ENCODE peak calls at places on chromosome 19, in six cellular contexts. One of them, this sample, is unnamed. For H3K4me1, the result is how much of the 10 kb centered on the place peaks cover.

GRCh38 chr19:33442706-33443105 is 69.2 kb downstream of the CEBPG start:
- DNase-seq in H9: no peak
- DNase-seq in mesenchymal stem cell: no peak
- DNase-seq in H1: no peak
- DNase-seq in IMR-90: no peak
- DNase-seq in trophoblast cell: no peak
- DNase-seq in this sample: no peak

GRCh38 chr19:1860133-1860775 is 3.1 kb downstream of the KLF16 start:
- DNase-seq in H1: no peak
- DNase-seq in IMR-90: peak
- DNase-seq in H9: no peak
- DNase-seq in trophoblast cell: peak
- DNase-seq in mesenchymal stem cell: peak
- DNase-seq in this sample: peak

GRCh38 chr19:38284422-38284821 is 19.6 kb upstream of the C19orf33 start:
- DNase-seq in H1: no peak
- DNase-seq in IMR-90: no peak
- DNase-seq in H9: no peak
- DNase-seq in trophoblast cell: no peak
- DNase-seq in mesenchymal stem cell: no peak
- DNase-seq in this sample: no peak

GRCh38 chr19:33520048-33520643 is 1.4 kb downstream of the PEPD start:
- DNase-seq in mesenchymal stem cell: no peak
- DNase-seq in trophoblast cell: no peak
- DNase-seq in H9: no peak
- DNase-seq in IMR-90: no peak
- DNase-seq in H1: no peak
- DNase-seq in this sample: no peak

GRCh38 chr19:16702123-16702522 is 17.5 kb upstream of the NWD1 start:
- DNase-seq in H1: no peak
- DNase-seq in trophoblast cell: no peak
- DNase-seq in mesenchymal stem cell: peak
- DNase-seq in IMR-90: peak
- DNase-seq in H9: no peak
- DNase-seq in this sample: no peak

GRCh38 chr19:4343056-4343844 is at the start of gene MPND:
- DNase-seq in mesenchymal stem cell: peak
- DNase-seq in trophoblast cell: peak
- DNase-seq in H9: peak
- DNase-seq in IMR-90: peak
- DNase-seq in H1: no peak
- DNase-seq in this sample: peak

GRCh38 chr19:4052114-4052992 is 14.3 kb downstream of the ZBTB7A start:
- DNase-seq in H9: no peak
- DNase-seq in mesenchymal stem cell: no peak
- DNase-seq in H1: no peak
- DNase-seq in IMR-90: peak
- DNase-seq in trophoblast cell: no peak
- DNase-seq in this sample: no peak

GRCh38 chr19:16036397-16036925 is 39.8 kb upstream of the TPM4 start:
- DNase-seq in mesenchymal stem cell: no peak
- DNase-seq in H9: no peak
- DNase-seq in trophoblast cell: no peak
- DNase-seq in H1: no peak
- DNase-seq in IMR-90: no peak
- DNase-seq in this sample: no peak

GRCh38 chr19:12065100-12065538 is 588 bp downstream of the ZNF844 start:
- DNase-seq in H9: no peak
- DNase-seq in IMR-90: peak
- DNase-seq in H1: no peak
- DNase-seq in trophoblast cell: peak
- DNase-seq in mesenchymal stem cell: peak
- DNase-seq in this sample: no peak

GRCh38 chr19:43300876-43301765 is 31.8 kb upstream of the PSG9 start:
- DNase-seq in trophoblast cell: no peak
- DNase-seq in H9: no peak
- DNase-seq in H1: no peak
- DNase-seq in IMR-90: no peak
- DNase-seq in mesenchymal stem cell: no peak
- DNase-seq in this sample: no peak

GRCh38 chr19:16869331-16869972 is 19.3 kb upstream of the F2RL3 start:
- DNase-seq in mesenchymal stem cell: no peak
- DNase-seq in H9: no peak
- DNase-seq in trophoblast cell: no peak
- DNase-seq in IMR-90: no peak
- DNase-seq in H1: no peak
- DNase-seq in this sample: no peak

GRCh38 chr19:15507068-15508034 is 974 bp upstream of the CYP4F22 start:
- DNase-seq in trophoblast cell: no peak
- DNase-seq in H9: no peak
- DNase-seq in IMR-90: no peak
- DNase-seq in H1: no peak
- DNase-seq in mesenchymal stem cell: no peak
- DNase-seq in this sample: no peak

GRCh38 chr19:5048727-5049553 is 80.0 kb downstream of the KDM4B start:
- DNase-seq in mesenchymal stem cell: peak
- DNase-seq in trophoblast cell: no peak
- DNase-seq in IMR-90: peak
- DNase-seq in H9: no peak
- DNase-seq in H1: no peak
- DNase-seq in this sample: no peak

GRCh38 chr19:43464089-43464775 is 1.2 kb downstream of the LYPD3 start:
- DNase-seq in mesenchymal stem cell: no peak
- DNase-seq in IMR-90: no peak
- DNase-seq in trophoblast cell: peak
- DNase-seq in H9: no peak
- DNase-seq in H1: no peak
- DNase-seq in this sample: no peak

GRCh38 chr19:39335168-39335567 is 675 bp downstream of the GMFG start:
- DNase-seq in mesenchymal stem cell: no peak
- DNase-seq in H9: no peak
- DNase-seq in trophoblast cell: no peak
- DNase-seq in IMR-90: no peak
- DNase-seq in H1: no peak
- DNase-seq in this sample: no peak

GRCh38 chr19:31500921-31501320 is 151.7 kb upstream of the TSHZ3 start:
- DNase-seq in IMR-90: no peak
- DNase-seq in mesenchymal stem cell: no peak
- DNase-seq in trophoblast cell: no peak
- DNase-seq in H9: no peak
- DNase-seq in H1: no peak
- DNase-seq in this sample: no peak

GRCh38 chr19:31502536-31503170 is 153.4 kb upstream of the TSHZ3 start:
- DNase-seq in H1: no peak
- DNase-seq in H9: no peak
- DNase-seq in IMR-90: no peak
- DNase-seq in trophoblast cell: no peak
- DNase-seq in mesenchymal stem cell: no peak
- DNase-seq in this sample: no peak

GRCh38 chr19:31504221-31504620 is 155.0 kb upstream of the TSHZ3 start:
- DNase-seq in H9: no peak
- DNase-seq in IMR-90: no peak
- DNase-seq in mesenchymal stem cell: no peak
- DNase-seq in H1: no peak
- DNase-seq in trophoblast cell: no peak
- DNase-seq in this sample: no peak

GRCh38 chr19:31501427-31502195 is 152.4 kb upstream of the TSHZ3 start:
- DNase-seq in H1: no peak
- DNase-seq in mesenchymal stem cell: no peak
- DNase-seq in IMR-90: no peak
- DNase-seq in H9: no peak
- DNase-seq in trophoblast cell: no peak
- DNase-seq in this sample: no peak

DNA sequence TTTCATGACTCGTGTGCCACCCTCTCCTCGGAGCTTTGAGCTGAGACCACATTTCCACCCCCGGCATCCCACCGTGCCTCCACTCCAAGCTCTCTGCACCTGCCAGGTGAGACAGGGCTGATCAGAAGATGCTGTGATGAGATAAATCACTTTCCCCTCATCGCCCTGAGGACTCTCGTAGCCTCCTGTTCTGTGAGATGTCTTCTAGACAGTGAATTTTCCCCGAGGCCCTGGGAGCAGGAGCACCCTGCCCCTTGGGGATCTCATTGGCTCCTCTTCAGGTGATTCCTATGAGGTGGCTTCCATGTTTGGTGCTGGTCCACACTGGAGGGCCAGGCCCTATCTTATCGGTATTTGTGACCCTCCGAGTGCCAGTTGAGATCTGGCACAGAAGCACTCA is 154.0 kb upstream of the TSHZ3 start:
- DNase-seq in trophoblast cell: no peak
- DNase-seq in IMR-90: no peak
- DNase-seq in H1: no peak
- DNase-seq in mesenchymal stem cell: no peak
- DNase-seq in H9: no peak
- DNase-seq in this sample: no peak
- H3K14ac ChIP-seq in trophoblast cell: no peak
- H3K14ac ChIP-seq in IMR-90: no peak
- H3K14ac ChIP-seq in H1: no peak
- H3K14ac ChIP-seq in mesenchymal stem cell: no peak
- H3K14ac ChIP-seq in H9: no peak
- H3K14ac ChIP-seq in this sample: no peak

GRCh38 chr19:6057651-6058365 is 52.5 kb downstream of the RFX2 start:
- DNase-seq in H9: no peak
- DNase-seq in mesenchymal stem cell: no peak
- DNase-seq in H1: no peak
- DNase-seq in IMR-90: no peak
- DNase-seq in trophoblast cell: no peak
- DNase-seq in this sample: no peak

GRCh38 chr19:6059996-6060599 is 50.2 kb downstream of the RFX2 start:
- DNase-seq in trophoblast cell: no peak
- DNase-seq in H1: no peak
- DNase-seq in H9: no peak
- DNase-seq in mesenchymal stem cell: no peak
- DNase-seq in IMR-90: no peak
- DNase-seq in this sample: no peak

GRCh38 chr19:6058411-6059201 is 51.7 kb downstream of the RFX2 start:
- DNase-seq in H1: no peak
- DNase-seq in IMR-90: no peak
- DNase-seq in H9: no peak
- DNase-seq in mesenchymal stem cell: no peak
- DNase-seq in trophoblast cell: no peak
- DNase-seq in this sample: no peak

GRCh38 chr19:6060600-6061391 is 49.5 kb downstream of the RFX2 start:
- DNase-seq in trophoblast cell: peak
- DNase-seq in IMR-90: peak
- DNase-seq in H9: peak
- DNase-seq in mesenchymal stem cell: no peak
- DNase-seq in H1: no peak
- DNase-seq in this sample: no peak

GRCh38 chr19:6059396-6059947 is 50.8 kb downstream of the RFX2 start:
- DNase-seq in H9: no peak
- DNase-seq in trophoblast cell: peak
- DNase-seq in H1: no peak
- DNase-seq in mesenchymal stem cell: no peak
- DNase-seq in IMR-90: no peak
- DNase-seq in this sample: no peak
- H3K4me1 ChIP-seq in H9: under half
- H3K4me1 ChIP-seq in trophoblast cell: under half
- H3K4me1 ChIP-seq in H1: under half
- H3K4me1 ChIP-seq in mesenchymal stem cell: under half
- H3K4me1 ChIP-seq in IMR-90: under half
- H3K4me1 ChIP-seq in this sample: under half

DNA sequence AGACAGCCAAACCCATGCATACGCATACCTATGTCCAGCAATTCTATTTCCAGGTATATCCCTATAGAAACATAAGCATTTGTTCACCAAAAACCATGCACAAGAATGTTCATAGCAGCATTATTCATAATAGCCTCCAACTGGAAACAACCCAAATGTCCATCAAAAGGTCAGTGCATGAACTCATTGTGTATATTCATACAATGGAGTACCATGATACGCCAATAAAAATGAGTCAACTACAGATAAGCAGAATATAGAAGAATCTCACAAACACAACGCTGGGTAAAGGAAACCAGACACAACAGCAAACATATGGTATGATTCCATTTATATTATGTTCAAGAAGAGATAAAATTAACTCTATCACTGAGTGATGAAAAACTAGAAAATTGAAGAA is 23.8 kb downstream of the DEDD2 start:
- DNase-seq in H1: no peak
- DNase-seq in H9: no peak
- DNase-seq in mesenchymal stem cell: no peak
- DNase-seq in trophoblast cell: no peak
- DNase-seq in IMR-90: peak
- DNase-seq in this sample: no peak
- H3K14ac ChIP-seq in H1: no peak
- H3K14ac ChIP-seq in H9: no peak
- H3K14ac ChIP-seq in mesenchymal stem cell: no peak
- H3K14ac ChIP-seq in trophoblast cell: no peak
- H3K14ac ChIP-seq in IMR-90: no peak
- H3K14ac ChIP-seq in this sample: no peak

GRCh38 chr19:42283248-42284065 is 14.4 kb downstream of the CIC start:
- DNase-seq in trophoblast cell: peak
- DNase-seq in IMR-90: peak
- DNase-seq in mesenchymal stem cell: peak
- DNase-seq in H1: no peak
- DNase-seq in H9: peak
- DNase-seq in this sample: peak

GRCh38 chr19:42282810-42283247 is 13.8 kb downstream of the CIC start:
- DNase-seq in mesenchymal stem cell: no peak
- DNase-seq in H9: no peak
- DNase-seq in trophoblast cell: no peak
- DNase-seq in H1: no peak
- DNase-seq in IMR-90: no peak
- DNase-seq in this sample: no peak

GRCh38 chr19:42280761-42281174 is 11.7 kb downstream of the CIC start:
- DNase-seq in mesenchymal stem cell: peak
- DNase-seq in IMR-90: peak
- DNase-seq in trophoblast cell: no peak
- DNase-seq in H1: no peak
- DNase-seq in H9: no peak
- DNase-seq in this sample: no peak

GRCh38 chr19:42281175-42282035 is 12.4 kb downstream of the CIC start:
- DNase-seq in H9: peak
- DNase-seq in mesenchymal stem cell: peak
- DNase-seq in IMR-90: peak
- DNase-seq in trophoblast cell: no peak
- DNase-seq in H1: no peak
- DNase-seq in this sample: peak

DNA sequence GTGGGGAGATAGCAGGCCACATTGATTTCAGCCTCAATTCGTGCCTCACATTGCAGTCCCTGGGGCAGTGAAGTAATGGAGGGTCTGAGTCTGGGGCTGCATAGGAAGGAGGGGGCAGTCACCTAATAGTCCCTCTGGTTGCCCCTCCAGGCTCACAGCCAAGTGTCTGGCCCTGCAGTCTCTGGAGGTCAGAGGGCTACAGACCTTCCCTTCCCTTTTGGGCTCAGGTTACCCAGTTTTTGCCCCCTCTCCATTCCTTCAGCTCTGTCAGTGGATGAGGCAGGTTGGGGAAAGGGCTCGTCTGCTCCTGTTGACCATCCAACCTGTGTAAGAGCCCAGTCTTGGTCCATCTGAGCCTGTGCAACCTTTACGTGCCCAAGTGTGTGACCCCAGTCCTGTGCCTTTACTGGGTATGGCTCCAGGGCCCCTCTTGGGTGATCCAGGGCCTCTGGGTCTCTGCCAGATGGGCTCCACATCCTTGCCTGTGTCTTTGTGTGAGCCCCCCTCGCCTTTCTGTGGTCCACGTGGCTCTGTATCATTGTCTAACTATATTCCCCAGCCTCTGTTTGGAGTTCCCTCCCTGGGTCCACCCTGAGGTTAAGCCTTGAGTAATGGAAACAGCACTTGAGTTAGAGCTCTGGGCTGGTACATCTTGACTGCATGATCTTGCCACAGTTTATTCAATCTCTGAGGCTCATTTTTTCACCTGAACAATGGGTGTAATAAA is 13.1 kb downstream of the CIC start:
- DNase-seq in mesenchymal stem cell: peak
- DNase-seq in H1: no peak
- DNase-seq in trophoblast cell: no peak
- DNase-seq in H9: no peak
- DNase-seq in IMR-90: peak
- DNase-seq in this sample: no peak
- H3K4me1 ChIP-seq in mesenchymal stem cell: half or more
- H3K4me1 ChIP-seq in H1: under half
- H3K4me1 ChIP-seq in trophoblast cell: under half
- H3K4me1 ChIP-seq in H9: under half
- H3K4me1 ChIP-seq in IMR-90: half or more
- H3K4me1 ChIP-seq in this sample: under half